ENCODE peak calls at places on chromosomes 11 and 22, in five cellular contexts. Q, M, C, T and W are unnamed samples.
A peak's percentile ranks its signal among the peaks of the same experiment; 100 is the strongest.

GRCh38 chr11:12979928-12980689 is 29.0 kb upstream of the RASSF10 start:
- DNase-seq in Q (no peak), M (no peak), C (no peak), T (no peak), W (no peak)

GRCh38 chr22:21051836-21052400 is 6.2 kb downstream of the LRRC74B start:
- DNase-seq in Q (no peak), M (no peak), C (no peak), T (peak; percentile 28), W (no peak)

GRCh38 chr11:47656284-47656915 is 14.0 kb upstream of the MTCH2 start:
- DNase-seq in Q (no peak), M (no peak), C (no peak), T (no peak), W (no peak)

GRCh38 chr11:74134661-74135515 is 35.9 kb downstream of the C2CD3 start:
- DNase-seq in Q (peak; percentile 72), M (peak; percentile 45), C (no peak), T (no peak), W (no peak)

GRCh38 chr11:43360361-43361032 is 1.8 kb downstream of the TTC17 start:
- DNase-seq in Q (peak; percentile 33), M (peak; percentile 5), C (no peak), T (no peak), W (peak; percentile 55)

GRCh38 chr22:48103126-48103875 is 1340.9 kb downstream of the TBC1D22A start:
- DNase-seq in Q (no peak), M (no peak), C (no peak), T (no peak), W (no peak)

GRCh38 chr11:85680897-85681296 is 5.1 kb downstream of the CCDC89 start:
- DNase-seq in Q (no peak), M (no peak), C (no peak), T (no peak), W (no peak)

GRCh38 chr11:27555264-27555663 is 48.7 kb upstream of the LIN7C start:
- DNase-seq in Q (no peak), M (no peak), C (no peak), T (no peak), W (no peak)

GRCh38 chr22:47517062-47517461 is 754.6 kb downstream of the TBC1D22A start:
- DNase-seq in Q (no peak), M (no peak), C (no peak), T (no peak), W (no peak)

GRCh38 chr22:39738746-39739145 is 154.8 kb downstream of the ENTHD1 start:
- DNase-seq in Q (peak; percentile 31), M (peak; percentile 18), C (no peak), T (no peak), W (peak; percentile 24)

GRCh38 chr11:78139422-78140391 is at the start of gene ALG8:
- DNase-seq in Q (peak; percentile 95), M (peak; percentile 89), C (peak; percentile 96), T (peak; percentile 98), W (peak; percentile 99)

GRCh38 chr22:46844606-46845210 is 82.3 kb downstream of the TBC1D22A start:
- DNase-seq in Q (no peak), M (no peak), C (no peak), T (no peak), W (no peak)

GRCh38 chr22:21866821-21867527 is 471 bp downstream of the MAPK1 start:
- DNase-seq in Q (no peak), M (no peak), C (peak; percentile 38), T (peak; percentile 78), W (peak; percentile 67)

GRCh38 chr11:129709801-129710398 is 105.7 kb upstream of the TMEM45B start:
- DNase-seq in Q (no peak), M (no peak), C (no peak), T (peak; percentile 46), W (no peak)

GRCh38 chr11:83033972-83034672 is 37.6 kb downstream of the RAB30 start:
- DNase-seq in Q (peak; percentile 43), M (peak; percentile 81), C (peak; percentile 48), T (no peak), W (peak; percentile 94)

GRCh38 chr22:25482868-25483639 is 81.4 kb upstream of the GRK3 start:
- DNase-seq in Q (no peak), M (no peak), C (no peak), T (no peak), W (no peak)

GRCh38 chr11:65576867-65577755 is 1.3 kb downstream of the EHBP1L1 start:
- DNase-seq in Q (peak; percentile 78), M (peak; percentile 48), C (peak; percentile 78), T (peak; percentile 93), W (peak; percentile 74)

GRCh38 chr11:123132881-123133280 is 62.2 kb downstream of the CLMP start:
- DNase-seq in Q (no peak), M (no peak), C (no peak), T (no peak), W (no peak)

GRCh38 chr11:123135863-123136446 is 59.1 kb downstream of the CLMP start:
- DNase-seq in Q (no peak), M (no peak), C (no peak), T (no peak), W (no peak)

GRCh38 chr11:123143476-123143875 is 51.6 kb downstream of the CLMP start:
- DNase-seq in Q (peak; percentile 28), M (no peak), C (no peak), T (no peak), W (no peak)

GRCh38 chr11:123139206-123139605 is 55.8 kb downstream of the CLMP start:
- DNase-seq in Q (no peak), M (no peak), C (no peak), T (no peak), W (no peak)

GRCh38 chr11:123137496-123138270 is 57.4 kb downstream of the CLMP start:
- DNase-seq in Q (peak; percentile 86), M (peak; percentile 66), C (peak; percentile 42), T (peak; percentile 97), W (peak; percentile 95)
- H3K9ac ChIP-seq in Q (peak overlapping the region; percentile 88), M (peak overlapping the region; percentile 72), C (no peak overlapping the region), T (no peak overlapping the region), W (peak overlapping the region; percentile 82)

DNA sequence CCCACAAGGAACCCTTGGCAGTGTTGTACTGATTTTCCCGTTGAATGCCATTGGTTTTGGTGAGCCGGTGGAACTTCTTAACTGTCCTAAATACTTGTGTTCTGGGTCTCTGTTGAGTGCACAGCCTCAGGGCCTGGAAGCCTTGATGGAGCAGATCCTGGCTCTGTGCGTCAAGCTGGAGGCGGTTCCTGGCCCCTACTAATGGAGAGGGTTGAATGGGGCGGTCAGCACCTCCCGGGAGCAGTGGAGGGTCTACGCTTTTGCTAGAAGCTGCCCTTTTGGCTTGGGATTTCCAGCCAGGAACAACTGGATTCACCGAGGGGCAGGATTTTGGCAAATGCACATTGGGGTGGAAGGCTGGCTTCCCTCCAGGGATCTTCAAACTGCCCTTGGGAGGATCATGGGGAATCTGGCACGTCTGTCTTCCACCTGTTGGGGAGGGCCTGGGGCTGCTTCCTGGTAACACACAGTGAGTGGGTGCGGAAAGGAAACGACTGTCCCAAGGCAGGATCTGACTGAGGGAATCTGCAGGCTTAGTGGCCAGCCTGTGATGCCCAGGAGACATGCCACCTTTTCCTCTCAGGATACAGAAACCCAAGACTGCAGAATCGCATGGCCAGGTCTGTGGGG is 6.9 kb upstream of the OSBPL5 start:
- DNase-seq in Q (no peak), M (no peak), C (no peak), T (peak; percentile 35), W (no peak)
- H3K4me1 ChIP-seq in Q (peaks cover 17% of the 10 kb centered on the region), M (peaks cover 16% of the 10 kb centered on the region), C (no peaks in the 10 kb centered on the region), T (peaks cover 5% of the 10 kb centered on the region), W (peaks cover 14% of the 10 kb centered on the region)

GRCh38 chr11:71147331-71147730 is 105.0 kb downstream of the SHANK2 start:
- DNase-seq in Q (no peak), M (no peak), C (no peak), T (peak; percentile 52), W (no peak)
- H3K4me3 ChIP-seq in Q (no peak overlapping the region), M (no peak overlapping the region), C (no peak overlapping the region), T (no peak overlapping the region), W (no peak overlapping the region)

GRCh38 chr11:34351051-34351450 is 6.8 kb downstream of the ABTB2 start:
- DNase-seq in Q (no peak), M (no peak), C (no peak), T (no peak), W (no peak)

GRCh38 chr11:34348919-34349318 is 8.9 kb downstream of the ABTB2 start:
- DNase-seq in Q (peak; percentile 62), M (no peak), C (no peak), T (no peak), W (no peak)

GRCh38 chr11:34349882-34350281 is 7.9 kb downstream of the ABTB2 start:
- DNase-seq in Q (peak; percentile 36), M (peak; percentile 63), C (no peak), T (no peak), W (no peak)

GRCh38 chr11:34354782-34355181 is 3.0 kb downstream of the ABTB2 start:
- DNase-seq in Q (no peak), M (peak; percentile 33), C (no peak), T (no peak), W (no peak)

GRCh38 chr11:34351687-34352469 is 5.9 kb downstream of the ABTB2 start:
- DNase-seq in Q (no peak), M (no peak), C (no peak), T (no peak), W (no peak)
- H3K9ac ChIP-seq in Q (no peak overlapping the region), M (no peak overlapping the region), C (no peak overlapping the region), T (no peak overlapping the region), W (no peak overlapping the region)

GRCh38 chr11:68495330-68495729 is 34.8 kb downstream of the PPP6R3 start:
- DNase-seq in Q (no peak), M (no peak), C (no peak), T (no peak), W (no peak)
- H3K4me1 ChIP-seq in Q (peaks cover 13% of the 10 kb centered on the region), M (no peaks in the 10 kb centered on the region), C (peaks cover 13% of the 10 kb centered on the region), T (peaks cover 21% of the 10 kb centered on the region), W (peaks cover 18% of the 10 kb centered on the region)

GRCh38 chr22:43883719-43884415 is 7.9 kb downstream of the PNPLA5 start:
- DNase-seq in Q (no peak), M (no peak), C (no peak), T (peak; percentile 60), W (no peak)
- H3K4me3 ChIP-seq in Q (no peak overlapping the region), M (no peak overlapping the region), C (no peak overlapping the region), T (no peak overlapping the region), W (no peak overlapping the region)

DNA sequence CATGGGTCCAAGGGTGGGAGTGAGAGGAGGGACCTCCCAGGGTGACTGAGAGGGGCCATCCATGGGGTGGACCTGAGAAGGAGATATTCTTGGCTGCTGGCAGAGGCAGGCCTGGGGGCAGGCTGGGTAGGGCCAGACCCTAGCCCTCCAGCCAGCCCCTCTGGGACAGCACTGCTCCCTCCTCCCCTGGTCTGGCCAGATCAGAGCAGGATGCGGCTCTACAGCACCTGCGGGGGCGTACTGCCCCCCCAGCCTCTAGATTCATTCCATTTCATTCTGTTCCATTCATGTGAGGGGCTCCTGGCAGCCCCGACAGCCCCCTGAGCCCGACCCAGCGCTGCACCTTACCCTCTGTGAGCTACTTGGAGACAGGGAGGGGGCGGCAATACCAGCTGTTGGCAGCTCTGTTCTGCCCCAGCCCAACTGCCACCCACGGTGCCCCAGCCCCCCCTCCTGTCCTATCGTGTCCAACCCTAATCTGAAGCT is 34.3 kb upstream of the MYRF start:
- DNase-seq in Q (no peak), M (no peak), C (no peak), T (no peak), W (no peak)
- H3K9ac ChIP-seq in Q (peak overlapping the region; percentile 74), M (peak overlapping the region; percentile 79), C (peak overlapping the region; percentile 65), T (no peak overlapping the region), W (peak overlapping the region; percentile 54)